ENCODE peak calls at places on chromosomes 2 and 18, in five cellular contexts. C is colonic mucosa, X is stomach, Q is sigmoid colon, I is MM.1S. Y is an unnamed sample. For H3K9me3, the result is how much of the 10 kb centered on the place peaks cover.

GRCh38 chr18:21991081-21991534 is 178.3 kb upstream of the GATA6 start:
- DNase-seq in C (no peak), X (no peak), Q (no peak), I (no peak), Y (no peak)

GRCh38 chr18:35029103-35029502 is 12.1 kb upstream of the MAPRE2 start:
- DNase-seq in C (no peak), X (no peak), Q (no peak), I (no peak), Y (no peak)

GRCh38 chr2:210007895-210008294 is 5.5 kb downstream of the RPE start:
- DNase-seq in C (no peak), X (no peak), Q (no peak), I (no peak), Y (no peak)

GRCh38 chr2:231190531-231191197 is 7.8 kb upstream of the ARMC9 start:
- DNase-seq in C (peak), X (peak), Q (peak), I (no peak), Y (peak)

GRCh38 chr2:54894467-54894866 is 155.8 kb downstream of the RTN4 start:
- DNase-seq in C (no peak), X (no peak), Q (no peak), I (no peak), Y (no peak)

GRCh38 chr2:182597570-182597969 is 118.5 kb upstream of the DNAJC10 start:
- DNase-seq in C (no peak), X (no peak), Q (no peak), I (no peak), Y (no peak)

GRCh38 chr2:213067888-213068287 is 83.5 kb downstream of the IKZF2 start:
- DNase-seq in C (no peak), X (no peak), Q (no peak), I (no peak), Y (no peak)

GRCh38 chr2:163471947-163472346 is 263.9 kb downstream of the FIGN start:
- DNase-seq in C (no peak), X (no peak), Q (no peak), I (no peak), Y (no peak)

GRCh38 chr2:230924470-230925341 is at the start of gene GPR55:
- DNase-seq in C (peak), X (peak), Q (peak), I (no peak), Y (peak)

GRCh38 chr2:188524519-188525113 is 232.9 kb downstream of the GULP1 start:
- DNase-seq in C (no peak), X (peak), Q (no peak), I (peak), Y (no peak)

GRCh38 chr18:27713037-27713726 is 463.7 kb downstream of the CDH2 start:
- DNase-seq in C (no peak), X (no peak), Q (no peak), I (no peak), Y (no peak)

GRCh38 chr2:99066602-99067001 is 74.9 kb upstream of the C2orf15 start:
- DNase-seq in C (peak), X (peak), Q (no peak), I (peak), Y (no peak)

GRCh38 chr2:153568105-153568504 is 89.5 kb upstream of the RPRM start:
- DNase-seq in C (no peak), X (no peak), Q (no peak), I (no peak), Y (no peak)

GRCh38 chr18:24227976-24228660 is 89.3 kb downstream of the CABYR start:
- DNase-seq in C (no peak), X (no peak), Q (no peak), I (no peak), Y (no peak)

GRCh38 chr18:78768655-78769501 is 210.7 kb upstream of the SALL3 start:
- DNase-seq in C (no peak), X (peak), Q (no peak), I (no peak), Y (no peak)

GRCh38 chr18:74493689-74494088 is 2.5 kb upstream of the CNDP2 start:
- DNase-seq in C (peak), X (peak), Q (no peak), I (peak), Y (no peak)
- TF ChIP-seq CTCF in C (peak), X (peak), Q (no peak), I (peak), Y (peak)

DNA sequence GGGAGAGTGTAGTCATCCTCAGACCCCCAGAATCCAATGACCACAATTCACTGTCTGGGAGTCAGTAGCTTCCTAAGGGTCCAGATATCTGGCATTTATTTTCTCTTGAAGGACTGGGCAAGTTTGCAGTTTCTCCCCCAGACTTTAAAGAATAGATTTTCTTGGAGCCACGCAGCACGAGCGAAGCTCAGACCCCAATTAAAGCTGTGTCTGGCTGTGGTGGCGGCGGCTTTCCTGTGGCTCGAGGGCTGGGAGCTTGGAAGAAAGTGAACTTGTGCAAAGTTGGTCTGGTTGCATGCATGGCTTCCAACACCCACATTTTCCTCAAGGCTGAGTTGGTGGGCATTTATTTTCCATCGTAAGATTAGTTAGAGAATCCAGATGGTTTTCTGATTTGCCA is 105.0 kb downstream of the ACKR3 start:
- DNase-seq in C (no peak), X (no peak), Q (no peak), I (no peak), Y (peak)
- H3K27ac ChIP-seq in C (no peak), X (no peak), Q (no peak), I (no peak), Y (no peak)

DNA sequence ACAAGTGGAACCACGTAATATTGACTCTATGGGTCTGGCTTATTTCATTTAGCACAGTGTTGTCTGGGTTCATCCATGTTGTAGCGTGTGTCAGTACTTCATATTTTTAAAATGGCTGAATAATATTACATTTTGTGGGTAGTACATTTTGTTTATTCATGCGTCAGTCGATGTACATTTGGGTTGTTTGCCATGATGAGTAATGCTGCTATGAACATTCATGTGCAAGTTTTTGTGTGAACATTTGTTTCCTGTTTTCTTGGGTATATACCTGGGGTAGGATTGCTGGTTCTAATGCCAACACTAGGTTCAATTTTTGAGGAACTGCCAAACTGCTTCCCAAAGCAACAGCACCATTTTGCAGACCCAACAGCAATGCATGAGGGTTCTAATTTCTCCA is 100.2 kb upstream of the GCFC2 start:
- DNase-seq in C (no peak), X (no peak), Q (no peak), I (no peak), Y (no peak)
- H3K9me3 ChIP-seq in C (under half), X (under half), Q (under half), I (under half), Y (under half)

GRCh38 chr2:156891609-156892008 is 365.9 kb upstream of the GALNT5 start:
- DNase-seq in C (no peak), X (no peak), Q (no peak), I (no peak), Y (no peak)
- TF ChIP-seq CTCF in C (no peak), X (no peak), Q (no peak), I (no peak), Y (no peak)

DNA sequence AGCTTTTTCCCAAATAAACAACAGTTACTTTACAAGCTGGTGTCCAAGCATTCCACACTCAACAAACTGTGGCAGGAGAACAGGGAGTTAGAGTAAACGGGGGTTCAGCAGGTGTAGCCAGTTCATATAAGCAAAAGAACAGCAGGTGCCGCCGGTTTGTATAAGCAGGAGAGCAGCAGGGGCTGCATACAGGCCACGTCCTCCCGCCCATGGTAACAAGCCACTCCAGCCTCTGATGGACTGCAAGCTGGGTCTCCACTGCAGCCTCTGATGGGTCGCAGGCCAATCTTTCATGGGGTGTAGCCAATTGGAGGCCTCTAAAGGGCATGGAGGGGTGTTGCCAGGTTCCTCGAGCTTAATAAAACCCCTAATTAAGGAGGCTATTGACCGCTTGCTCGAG is 189.3 kb downstream of the ANKRD30B start:
- DNase-seq in C (peak), X (no peak), Q (no peak), I (no peak), Y (no peak)
- H3K27ac ChIP-seq in C (peak), X (no peak), Q (no peak), I (no peak), Y (no peak)

GRCh38 chr2:130754811-130755210 is 529 bp upstream of the AMER3 start:
- DNase-seq in C (no peak), X (no peak), Q (no peak), I (no peak), Y (no peak)
- H3K9me3 ChIP-seq in C (under half), X (under half), Q (under half), I (under half), Y (under half)